ENCODE peak calls at places on chromosome 5, in nine cellular contexts. One of them, this sample, is unnamed.

GRCh38 chr5:39270172-39270848 is 50.9 kb upstream of the FYB1 start:
- DNase-seq in heart left ventricle: no peak
- DNase-seq in body of pancreas: no peak
- DNase-seq in CD8-positive, alpha-beta T cell: peak; percentile 12
- DNase-seq in neuronal stem cell: no peak
- DNase-seq in PC-3: no peak
- DNase-seq in stomach: no peak
- DNase-seq in fibroblast of lung: no peak
- DNase-seq in pancreas: no peak
- DNase-seq in this sample: no peak

GRCh38 chr5:82772281-82772680 is 304.9 kb downstream of the TMEM167A start:
- DNase-seq in heart left ventricle: no peak
- DNase-seq in body of pancreas: no peak
- DNase-seq in CD8-positive, alpha-beta T cell: no peak
- DNase-seq in neuronal stem cell: peak; percentile 18
- DNase-seq in PC-3: no peak
- DNase-seq in stomach: no peak
- DNase-seq in fibroblast of lung: no peak
- DNase-seq in pancreas: no peak
- DNase-seq in this sample: no peak

GRCh38 chr5:108748010-108748353 is 285 bp downstream of the FER start:
- DNase-seq in heart left ventricle: no peak
- DNase-seq in body of pancreas: no peak
- DNase-seq in CD8-positive, alpha-beta T cell: no peak
- DNase-seq in neuronal stem cell: no peak
- DNase-seq in PC-3: no peak
- DNase-seq in stomach: no peak
- DNase-seq in fibroblast of lung: no peak
- DNase-seq in pancreas: no peak
- DNase-seq in this sample: no peak

GRCh38 chr5:34957857-34958690 is 28.7 kb downstream of the DNAJC21 start:
- DNase-seq in heart left ventricle: no peak
- DNase-seq in body of pancreas: peak; percentile 46
- DNase-seq in CD8-positive, alpha-beta T cell: no peak
- DNase-seq in neuronal stem cell: peak; percentile 2
- DNase-seq in PC-3: peak; percentile 56
- DNase-seq in stomach: no peak
- DNase-seq in fibroblast of lung: peak; percentile 11
- DNase-seq in pancreas: no peak
- DNase-seq in this sample: peak; percentile 45

GRCh38 chr5:53425598-53426516 is 54.6 kb upstream of the FST start:
- DNase-seq in heart left ventricle: no peak
- DNase-seq in body of pancreas: peak; percentile 44
- DNase-seq in CD8-positive, alpha-beta T cell: no peak
- DNase-seq in neuronal stem cell: peak; percentile 54
- DNase-seq in PC-3: peak; percentile 46
- DNase-seq in stomach: no peak
- DNase-seq in fibroblast of lung: peak; percentile 39
- DNase-seq in pancreas: no peak
- DNase-seq in this sample: peak; percentile 18

GRCh38 chr5:113293068-113293571 is 141.7 kb downstream of the TSSK1B start:
- DNase-seq in heart left ventricle: no peak
- DNase-seq in body of pancreas: no peak
- DNase-seq in CD8-positive, alpha-beta T cell: no peak
- DNase-seq in neuronal stem cell: no peak
- DNase-seq in PC-3: peak; percentile 15
- DNase-seq in stomach: no peak
- DNase-seq in fibroblast of lung: peak; percentile 25
- DNase-seq in pancreas: no peak
- DNase-seq in this sample: no peak

GRCh38 chr5:158013939-158014338 is 155.0 kb upstream of the CLINT1 start:
- DNase-seq in heart left ventricle: no peak
- DNase-seq in body of pancreas: peak; percentile 27
- DNase-seq in CD8-positive, alpha-beta T cell: no peak
- DNase-seq in neuronal stem cell: no peak
- DNase-seq in PC-3: peak; percentile 77
- DNase-seq in stomach: no peak
- DNase-seq in fibroblast of lung: peak; percentile 54
- DNase-seq in pancreas: no peak
- DNase-seq in this sample: peak; percentile 43

GRCh38 chr5:135615581-135616260 is 36.9 kb upstream of the CXCL14 start:
- DNase-seq in heart left ventricle: no peak
- DNase-seq in body of pancreas: no peak
- DNase-seq in CD8-positive, alpha-beta T cell: no peak
- DNase-seq in neuronal stem cell: no peak
- DNase-seq in PC-3: no peak
- DNase-seq in stomach: no peak
- DNase-seq in fibroblast of lung: no peak
- DNase-seq in pancreas: no peak
- DNase-seq in this sample: no peak

GRCh38 chr5:35736280-35736679 is 118.6 kb downstream of the SPEF2 start:
- DNase-seq in heart left ventricle: no peak
- DNase-seq in body of pancreas: no peak
- DNase-seq in CD8-positive, alpha-beta T cell: no peak
- DNase-seq in neuronal stem cell: no peak
- DNase-seq in PC-3: peak; percentile 45
- DNase-seq in stomach: no peak
- DNase-seq in fibroblast of lung: no peak
- DNase-seq in pancreas: no peak
- DNase-seq in this sample: no peak

GRCh38 chr5:181221792-181222629 is 1.1 kb upstream of the TRIM41 start:
- DNase-seq in heart left ventricle: peak; percentile 94
- DNase-seq in body of pancreas: peak; percentile 98
- DNase-seq in CD8-positive, alpha-beta T cell: peak; percentile 96
- DNase-seq in neuronal stem cell: peak; percentile 97
- DNase-seq in PC-3: peak; percentile 98
- DNase-seq in stomach: peak; percentile 97
- DNase-seq in fibroblast of lung: peak; percentile 98
- DNase-seq in pancreas: peak; percentile 97
- DNase-seq in this sample: peak; percentile 97

GRCh38 chr5:141196363-141196762 is 3.1 kb upstream of the PCDHB11 start:
- DNase-seq in heart left ventricle: no peak
- DNase-seq in body of pancreas: no peak
- DNase-seq in CD8-positive, alpha-beta T cell: no peak
- DNase-seq in neuronal stem cell: no peak
- DNase-seq in PC-3: no peak
- DNase-seq in stomach: no peak
- DNase-seq in fibroblast of lung: no peak
- DNase-seq in pancreas: no peak
- DNase-seq in this sample: no peak

GRCh38 chr5:141199359-141200235 is at the start of gene PCDHB11:
- DNase-seq in heart left ventricle: no peak
- DNase-seq in body of pancreas: peak; percentile 48
- DNase-seq in CD8-positive, alpha-beta T cell: no peak
- DNase-seq in neuronal stem cell: no peak
- DNase-seq in PC-3: peak; percentile 37
- DNase-seq in stomach: no peak
- DNase-seq in fibroblast of lung: no peak
- DNase-seq in pancreas: no peak
- DNase-seq in this sample: no peak
- H3K4me3 ChIP-seq in heart left ventricle: peak within 1 kb of the TSS; percentile 13
- H3K4me3 ChIP-seq in body of pancreas: peak within 1 kb of the TSS; percentile 15
- H3K4me3 ChIP-seq in CD8-positive, alpha-beta T cell: no peak within 1 kb of the TSS
- H3K4me3 ChIP-seq in neuronal stem cell: no peak within 1 kb of the TSS
- H3K4me3 ChIP-seq in PC-3: no peak within 1 kb of the TSS
- H3K4me3 ChIP-seq in stomach: no peak within 1 kb of the TSS
- H3K4me3 ChIP-seq in fibroblast of lung: no peak within 1 kb of the TSS
- H3K4me3 ChIP-seq in pancreas: no peak within 1 kb of the TSS
- H3K4me3 ChIP-seq in this sample: no peak within 1 kb of the TSS

GRCh38 chr5:58961631-58962280 is 378.9 kb downstream of the RAB3C start:
- DNase-seq in heart left ventricle: no peak
- DNase-seq in body of pancreas: no peak
- DNase-seq in CD8-positive, alpha-beta T cell: no peak
- DNase-seq in neuronal stem cell: no peak
- DNase-seq in PC-3: no peak
- DNase-seq in stomach: no peak
- DNase-seq in fibroblast of lung: no peak
- DNase-seq in pancreas: no peak
- DNase-seq in this sample: no peak
- H3K4me3 ChIP-seq in heart left ventricle: no peak overlapping the region
- H3K4me3 ChIP-seq in body of pancreas: no peak overlapping the region
- H3K4me3 ChIP-seq in CD8-positive, alpha-beta T cell: no peak overlapping the region
- H3K4me3 ChIP-seq in neuronal stem cell: no peak overlapping the region
- H3K4me3 ChIP-seq in PC-3: no peak overlapping the region
- H3K4me3 ChIP-seq in stomach: no peak overlapping the region
- H3K4me3 ChIP-seq in fibroblast of lung: no peak overlapping the region
- H3K4me3 ChIP-seq in pancreas: no peak overlapping the region
- H3K4me3 ChIP-seq in this sample: no peak overlapping the region

GRCh38 chr5:672329-673139 is 20.6 kb downstream of the TPPP start:
- DNase-seq in heart left ventricle: peak; percentile 83
- DNase-seq in body of pancreas: peak; percentile 72
- DNase-seq in CD8-positive, alpha-beta T cell: peak; percentile 53
- DNase-seq in neuronal stem cell: peak; percentile 89
- DNase-seq in PC-3: peak; percentile 90
- DNase-seq in stomach: peak; percentile 64
- DNase-seq in fibroblast of lung: peak; percentile 67
- DNase-seq in pancreas: peak; percentile 89
- DNase-seq in this sample: peak; percentile 79
- H3K4me3 ChIP-seq in heart left ventricle: peak overlapping the region; percentile 24
- H3K4me3 ChIP-seq in body of pancreas: no peak overlapping the region
- H3K4me3 ChIP-seq in CD8-positive, alpha-beta T cell: no peak overlapping the region
- H3K4me3 ChIP-seq in neuronal stem cell: no peak overlapping the region
- H3K4me3 ChIP-seq in PC-3: peak overlapping the region; percentile 57
- H3K4me3 ChIP-seq in stomach: peak overlapping the region; percentile 8
- H3K4me3 ChIP-seq in fibroblast of lung: no peak overlapping the region
- H3K4me3 ChIP-seq in pancreas: no peak overlapping the region
- H3K4me3 ChIP-seq in this sample: no peak overlapping the region

GRCh38 chr5:172660974-172661373 is 19.9 kb downstream of the NEURL1B start:
- DNase-seq in heart left ventricle: no peak
- DNase-seq in body of pancreas: no peak
- DNase-seq in CD8-positive, alpha-beta T cell: no peak
- DNase-seq in neuronal stem cell: no peak
- DNase-seq in PC-3: no peak
- DNase-seq in stomach: no peak
- DNase-seq in fibroblast of lung: no peak
- DNase-seq in pancreas: no peak
- DNase-seq in this sample: no peak

GRCh38 chr5:172658869-172659513 is 17.9 kb downstream of the NEURL1B start:
- DNase-seq in heart left ventricle: peak; percentile 80
- DNase-seq in body of pancreas: peak; percentile 92
- DNase-seq in CD8-positive, alpha-beta T cell: no peak
- DNase-seq in neuronal stem cell: no peak
- DNase-seq in PC-3: no peak
- DNase-seq in stomach: peak; percentile 71
- DNase-seq in fibroblast of lung: peak; percentile 51
- DNase-seq in pancreas: peak; percentile 93
- DNase-seq in this sample: peak; percentile 68

GRCh38 chr5:172661536-172661935 is 20.5 kb downstream of the NEURL1B start:
- DNase-seq in heart left ventricle: no peak
- DNase-seq in body of pancreas: no peak
- DNase-seq in CD8-positive, alpha-beta T cell: no peak
- DNase-seq in neuronal stem cell: no peak
- DNase-seq in PC-3: no peak
- DNase-seq in stomach: no peak
- DNase-seq in fibroblast of lung: no peak
- DNase-seq in pancreas: no peak
- DNase-seq in this sample: no peak

GRCh38 chr5:172659570-172659908 is 18.5 kb downstream of the NEURL1B start:
- DNase-seq in heart left ventricle: no peak
- DNase-seq in body of pancreas: no peak
- DNase-seq in CD8-positive, alpha-beta T cell: no peak
- DNase-seq in neuronal stem cell: no peak
- DNase-seq in PC-3: no peak
- DNase-seq in stomach: no peak
- DNase-seq in fibroblast of lung: no peak
- DNase-seq in pancreas: no peak
- DNase-seq in this sample: no peak

GRCh38 chr5:172659909-172660628 is 19.0 kb downstream of the NEURL1B start:
- DNase-seq in heart left ventricle: peak; percentile 94
- DNase-seq in body of pancreas: peak; percentile 93
- DNase-seq in CD8-positive, alpha-beta T cell: no peak
- DNase-seq in neuronal stem cell: peak; percentile 67
- DNase-seq in PC-3: no peak
- DNase-seq in stomach: peak; percentile 76
- DNase-seq in fibroblast of lung: peak; percentile 91
- DNase-seq in pancreas: peak; percentile 93
- DNase-seq in this sample: peak; percentile 77
- H3K4me3 ChIP-seq in heart left ventricle: peak overlapping the region; percentile 23
- H3K4me3 ChIP-seq in body of pancreas: no peak overlapping the region
- H3K4me3 ChIP-seq in CD8-positive, alpha-beta T cell: no peak overlapping the region
- H3K4me3 ChIP-seq in neuronal stem cell: no peak overlapping the region
- H3K4me3 ChIP-seq in PC-3: no peak overlapping the region
- H3K4me3 ChIP-seq in stomach: no peak overlapping the region
- H3K4me3 ChIP-seq in fibroblast of lung: no peak overlapping the region
- H3K4me3 ChIP-seq in pancreas: no peak overlapping the region
- H3K4me3 ChIP-seq in this sample: no peak overlapping the region

DNA sequence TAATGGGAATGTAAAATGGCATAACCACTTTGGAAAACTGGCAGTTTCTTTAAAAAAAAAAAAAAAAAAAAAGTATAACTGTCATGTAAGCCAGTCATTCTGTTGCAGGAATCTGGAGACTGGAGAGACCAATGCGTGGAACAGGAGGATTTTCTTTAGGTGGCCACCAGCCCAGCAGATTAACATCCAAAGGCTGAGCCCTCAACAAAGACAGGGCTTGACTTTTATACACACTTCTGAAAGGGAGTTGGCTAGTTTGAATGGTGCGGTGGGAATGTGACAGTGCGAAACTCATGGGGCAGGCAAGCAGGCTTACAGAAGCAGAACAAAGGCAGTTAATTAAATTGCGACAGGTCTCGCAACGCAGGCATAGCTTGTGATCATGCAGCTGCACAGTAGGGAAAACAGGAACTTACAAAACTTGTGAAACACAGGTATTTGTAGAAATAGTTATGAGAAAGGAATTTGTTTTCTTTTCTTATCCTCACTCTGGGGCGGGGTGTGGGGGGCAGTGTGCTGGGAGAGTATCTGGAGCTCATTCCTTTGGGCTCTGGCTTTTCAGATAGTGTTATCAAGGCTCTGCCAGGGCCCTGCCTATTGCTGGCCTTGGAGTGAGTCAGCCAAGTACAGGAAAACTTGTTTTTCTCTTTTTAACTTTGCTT is 12.0 kb downstream of the UIMC1 start:
- DNase-seq in heart left ventricle: no peak
- DNase-seq in body of pancreas: peak; percentile 73
- DNase-seq in CD8-positive, alpha-beta T cell: no peak
- DNase-seq in neuronal stem cell: no peak
- DNase-seq in PC-3: no peak
- DNase-seq in stomach: peak; percentile 45
- DNase-seq in fibroblast of lung: peak; percentile 88
- DNase-seq in pancreas: no peak
- DNase-seq in this sample: peak; percentile 64
- H3K4me3 ChIP-seq in heart left ventricle: no peak overlapping the region
- H3K4me3 ChIP-seq in body of pancreas: no peak overlapping the region
- H3K4me3 ChIP-seq in CD8-positive, alpha-beta T cell: no peak overlapping the region
- H3K4me3 ChIP-seq in neuronal stem cell: no peak overlapping the region
- H3K4me3 ChIP-seq in PC-3: no peak overlapping the region
- H3K4me3 ChIP-seq in stomach: no peak overlapping the region
- H3K4me3 ChIP-seq in fibroblast of lung: no peak overlapping the region
- H3K4me3 ChIP-seq in pancreas: no peak overlapping the region
- H3K4me3 ChIP-seq in this sample: no peak overlapping the region

GRCh38 chr5:73918791-73919221 is 292.8 kb downstream of the ARHGEF28 start:
- DNase-seq in heart left ventricle: no peak
- DNase-seq in body of pancreas: no peak
- DNase-seq in CD8-positive, alpha-beta T cell: no peak
- DNase-seq in neuronal stem cell: no peak
- DNase-seq in PC-3: no peak
- DNase-seq in stomach: no peak
- DNase-seq in fibroblast of lung: peak; percentile 88
- DNase-seq in pancreas: no peak
- DNase-seq in this sample: no peak
- H3K4me3 ChIP-seq in heart left ventricle: no peak overlapping the region
- H3K4me3 ChIP-seq in body of pancreas: no peak overlapping the region
- H3K4me3 ChIP-seq in CD8-positive, alpha-beta T cell: no peak overlapping the region
- H3K4me3 ChIP-seq in neuronal stem cell: no peak overlapping the region
- H3K4me3 ChIP-seq in PC-3: no peak overlapping the region
- H3K4me3 ChIP-seq in stomach: no peak overlapping the region
- H3K4me3 ChIP-seq in fibroblast of lung: no peak overlapping the region
- H3K4me3 ChIP-seq in pancreas: no peak overlapping the region
- H3K4me3 ChIP-seq in this sample: no peak overlapping the region

GRCh38 chr5:3121813-3122212 is 370.3 kb upstream of the IRX2 start:
- DNase-seq in heart left ventricle: no peak
- DNase-seq in body of pancreas: no peak
- DNase-seq in CD8-positive, alpha-beta T cell: no peak
- DNase-seq in neuronal stem cell: no peak
- DNase-seq in PC-3: no peak
- DNase-seq in stomach: no peak
- DNase-seq in fibroblast of lung: no peak
- DNase-seq in pancreas: no peak
- DNase-seq in this sample: no peak
- H3K4me3 ChIP-seq in heart left ventricle: no peak overlapping the region
- H3K4me3 ChIP-seq in body of pancreas: no peak overlapping the region
- H3K4me3 ChIP-seq in CD8-positive, alpha-beta T cell: no peak overlapping the region
- H3K4me3 ChIP-seq in neuronal stem cell: no peak overlapping the region
- H3K4me3 ChIP-seq in PC-3: no peak overlapping the region
- H3K4me3 ChIP-seq in stomach: no peak overlapping the region
- H3K4me3 ChIP-seq in fibroblast of lung: no peak overlapping the region
- H3K4me3 ChIP-seq in pancreas: no peak overlapping the region
- H3K4me3 ChIP-seq in this sample: no peak overlapping the region

This sample was measured in testis.